ENCODE peak calls at places on chromosomes 13 and 19, in six cellular contexts. One of them, this sample, is unnamed.

GRCh38 chr13:67018775-67019174 is 211.4 kb downstream of the PCDH9 start:
- DNase-seq in neural progenitor cell: no peak
- DNase-seq in SK-N-SH: no peak
- DNase-seq in HCT116: no peak
- DNase-seq in MM.1S: no peak
- DNase-seq in PC-3: no peak
- DNase-seq in this sample: no peak

GRCh38 chr19:6516018-6516658 is 14.0 kb upstream of the TUBB4A start:
- DNase-seq in neural progenitor cell: peak
- DNase-seq in MM.1S: peak
- DNase-seq in SK-N-SH: peak
- DNase-seq in PC-3: peak
- DNase-seq in HCT116: peak
- DNase-seq in this sample: peak

GRCh38 chr19:15038304-15038703 is 11.0 kb upstream of the CASP14 start:
- DNase-seq in SK-N-SH: no peak
- DNase-seq in PC-3: peak
- DNase-seq in MM.1S: no peak
- DNase-seq in neural progenitor cell: no peak
- DNase-seq in HCT116: no peak
- DNase-seq in this sample: no peak

GRCh38 chr13:51785592-51786424 is 18.2 kb downstream of the DHRS12 start:
- DNase-seq in MM.1S: no peak
- DNase-seq in HCT116: no peak
- DNase-seq in PC-3: no peak
- DNase-seq in neural progenitor cell: peak
- DNase-seq in SK-N-SH: peak
- DNase-seq in this sample: peak

GRCh38 chr19:29308977-29309520 is 96.1 kb upstream of the UQCRFS1 start:
- DNase-seq in PC-3: no peak
- DNase-seq in HCT116: no peak
- DNase-seq in MM.1S: no peak
- DNase-seq in neural progenitor cell: peak
- DNase-seq in SK-N-SH: no peak
- DNase-seq in this sample: no peak

GRCh38 chr13:110582421-110582954 is 21.0 kb upstream of the RAB20 start:
- DNase-seq in SK-N-SH: no peak
- DNase-seq in neural progenitor cell: no peak
- DNase-seq in HCT116: no peak
- DNase-seq in MM.1S: no peak
- DNase-seq in PC-3: no peak
- DNase-seq in this sample: no peak

GRCh38 chr19:53908106-53908932 is 759 bp upstream of the CACNG7 start:
- DNase-seq in MM.1S: no peak
- DNase-seq in HCT116: no peak
- DNase-seq in SK-N-SH: peak
- DNase-seq in PC-3: peak
- DNase-seq in neural progenitor cell: peak
- DNase-seq in this sample: peak

GRCh38 chr13:33494596-33495214 is 209.2 kb upstream of the STARD13 start:
- DNase-seq in neural progenitor cell: no peak
- DNase-seq in HCT116: peak
- DNase-seq in SK-N-SH: no peak
- DNase-seq in PC-3: peak
- DNase-seq in MM.1S: no peak
- DNase-seq in this sample: peak

GRCh38 chr19:4676955-4677731 is 7.0 kb upstream of the MYDGF start:
- DNase-seq in neural progenitor cell: peak
- DNase-seq in SK-N-SH: peak
- DNase-seq in MM.1S: no peak
- DNase-seq in PC-3: peak
- DNase-seq in HCT116: peak
- DNase-seq in this sample: peak

GRCh38 chr19:15780595-15781418 is 6.7 kb upstream of the OR10H5 start:
- DNase-seq in neural progenitor cell: no peak
- DNase-seq in MM.1S: no peak
- DNase-seq in SK-N-SH: no peak
- DNase-seq in HCT116: no peak
- DNase-seq in PC-3: peak
- DNase-seq in this sample: no peak

GRCh38 chr19:50266896-50267295 is 62.3 kb downstream of the KCNC3 start:
- DNase-seq in neural progenitor cell: peak
- DNase-seq in MM.1S: peak
- DNase-seq in SK-N-SH: peak
- DNase-seq in HCT116: peak
- DNase-seq in PC-3: peak
- DNase-seq in this sample: no peak

GRCh38 chr19:2041436-2041685 is 9.7 kb downstream of the MKNK2 start:
- DNase-seq in neural progenitor cell: no peak
- DNase-seq in HCT116: no peak
- DNase-seq in SK-N-SH: no peak
- DNase-seq in MM.1S: no peak
- DNase-seq in PC-3: no peak
- DNase-seq in this sample: no peak

GRCh38 chr19:16232568-16232967 is 34.9 kb downstream of the AP1M1 start:
- DNase-seq in PC-3: no peak
- DNase-seq in SK-N-SH: peak
- DNase-seq in neural progenitor cell: no peak
- DNase-seq in MM.1S: no peak
- DNase-seq in HCT116: no peak
- DNase-seq in this sample: no peak

GRCh38 chr19:50723069-50723468 is at the start of gene CLEC11A:
- DNase-seq in neural progenitor cell: no peak
- DNase-seq in PC-3: no peak
- DNase-seq in MM.1S: no peak
- DNase-seq in SK-N-SH: no peak
- DNase-seq in HCT116: no peak
- DNase-seq in this sample: peak

GRCh38 chr13:36530050-36530789 is 97.9 kb downstream of the CCNA1 start:
- DNase-seq in HCT116: no peak
- DNase-seq in PC-3: peak
- DNase-seq in MM.1S: no peak
- DNase-seq in SK-N-SH: no peak
- DNase-seq in neural progenitor cell: peak
- DNase-seq in this sample: no peak

GRCh38 chr19:10292206-10292788 is 2.5 kb downstream of the ICAM5 start:
- DNase-seq in neural progenitor cell: peak
- DNase-seq in HCT116: peak
- DNase-seq in SK-N-SH: peak
- DNase-seq in MM.1S: peak
- DNase-seq in PC-3: peak
- DNase-seq in this sample: peak

GRCh38 chr19:38148337-38148736 is 75.7 kb downstream of the DPF1 start:
- DNase-seq in HCT116: no peak
- DNase-seq in PC-3: no peak
- DNase-seq in SK-N-SH: no peak
- DNase-seq in MM.1S: no peak
- DNase-seq in neural progenitor cell: no peak
- DNase-seq in this sample: no peak

GRCh38 chr13:28355046-28355821 is 139.7 kb downstream of the FLT1 start:
- DNase-seq in MM.1S: no peak
- DNase-seq in SK-N-SH: no peak
- DNase-seq in neural progenitor cell: peak
- DNase-seq in HCT116: no peak
- DNase-seq in PC-3: no peak
- DNase-seq in this sample: no peak

GRCh38 chr13:81302677-81303076 is 961.8 kb upstream of the SPRY2 start:
- DNase-seq in neural progenitor cell: no peak
- DNase-seq in PC-3: no peak
- DNase-seq in MM.1S: no peak
- DNase-seq in SK-N-SH: no peak
- DNase-seq in HCT116: no peak
- DNase-seq in this sample: no peak

GRCh38 chr13:49466240-49466914 is 22.3 kb downstream of the SETDB2 start:
- DNase-seq in PC-3: no peak
- DNase-seq in neural progenitor cell: no peak
- DNase-seq in SK-N-SH: no peak
- DNase-seq in HCT116: no peak
- DNase-seq in MM.1S: no peak
- DNase-seq in this sample: no peak

GRCh38 chr19:7628589-7629311 is 595 bp downstream of the XAB2 start:
- DNase-seq in HCT116: no peak
- DNase-seq in PC-3: no peak
- DNase-seq in SK-N-SH: no peak
- DNase-seq in neural progenitor cell: peak
- DNase-seq in MM.1S: no peak
- DNase-seq in this sample: peak

GRCh38 chr13:97239943-97240788 is 18.0 kb downstream of the MBNL2 start:
- DNase-seq in PC-3: no peak
- DNase-seq in neural progenitor cell: no peak
- DNase-seq in MM.1S: no peak
- DNase-seq in HCT116: no peak
- DNase-seq in SK-N-SH: no peak
- DNase-seq in this sample: no peak

GRCh38 chr13:23069571-23069970 is 111.2 kb upstream of the SGCG start:
- DNase-seq in SK-N-SH: no peak
- DNase-seq in neural progenitor cell: no peak
- DNase-seq in MM.1S: no peak
- DNase-seq in HCT116: no peak
- DNase-seq in PC-3: peak
- DNase-seq in this sample: peak

GRCh38 chr19:12838182-12838890 is at the start of gene MAST1:
- DNase-seq in SK-N-SH: peak
- DNase-seq in neural progenitor cell: peak
- DNase-seq in HCT116: no peak
- DNase-seq in PC-3: peak
- DNase-seq in MM.1S: peak
- DNase-seq in this sample: peak

GRCh38 chr13:105069106-105069505 is 1466.4 kb downstream of the EFNB2 start:
- DNase-seq in PC-3: no peak
- DNase-seq in HCT116: no peak
- DNase-seq in SK-N-SH: no peak
- DNase-seq in neural progenitor cell: no peak
- DNase-seq in MM.1S: no peak
- DNase-seq in this sample: no peak

GRCh38 chr13:86906458-86906857 is 764.7 kb upstream of the SLITRK5 start:
- DNase-seq in HCT116: no peak
- DNase-seq in PC-3: no peak
- DNase-seq in MM.1S: no peak
- DNase-seq in SK-N-SH: no peak
- DNase-seq in neural progenitor cell: no peak
- DNase-seq in this sample: peak

DNA sequence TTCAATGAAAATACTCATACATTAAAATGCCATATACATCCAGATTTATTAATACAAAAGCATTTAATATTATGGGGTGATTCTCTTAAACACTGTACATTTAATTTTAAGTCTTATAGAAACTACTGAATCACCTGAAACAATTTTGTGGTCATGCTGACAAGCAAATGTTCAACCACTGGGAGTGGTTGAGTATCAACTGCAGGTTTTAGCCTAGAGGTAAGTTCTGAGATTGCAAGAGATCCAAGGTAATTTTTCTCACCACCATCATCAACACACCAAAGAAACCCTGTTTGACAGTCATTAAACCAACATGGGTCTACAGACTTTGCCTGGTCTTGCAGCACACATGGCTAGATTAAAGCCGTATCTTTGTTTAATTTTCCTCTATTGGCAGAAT is 196.3 kb downstream of the LHFPL6 start:
- DNase-seq in MM.1S: peak
- DNase-seq in HCT116: no peak
- DNase-seq in SK-N-SH: no peak
- DNase-seq in PC-3: peak
- DNase-seq in neural progenitor cell: no peak
- DNase-seq in this sample: no peak
- TF ChIP-seq EZH2phosphoT487 in MM.1S: no peak
- TF ChIP-seq EZH2phosphoT487 in HCT116: no peak
- TF ChIP-seq EZH2phosphoT487 in SK-N-SH: no peak
- TF ChIP-seq EZH2phosphoT487 in PC-3: no peak
- TF ChIP-seq EZH2phosphoT487 in neural progenitor cell: no peak
- TF ChIP-seq EZH2phosphoT487 in this sample: no peak

DNA sequence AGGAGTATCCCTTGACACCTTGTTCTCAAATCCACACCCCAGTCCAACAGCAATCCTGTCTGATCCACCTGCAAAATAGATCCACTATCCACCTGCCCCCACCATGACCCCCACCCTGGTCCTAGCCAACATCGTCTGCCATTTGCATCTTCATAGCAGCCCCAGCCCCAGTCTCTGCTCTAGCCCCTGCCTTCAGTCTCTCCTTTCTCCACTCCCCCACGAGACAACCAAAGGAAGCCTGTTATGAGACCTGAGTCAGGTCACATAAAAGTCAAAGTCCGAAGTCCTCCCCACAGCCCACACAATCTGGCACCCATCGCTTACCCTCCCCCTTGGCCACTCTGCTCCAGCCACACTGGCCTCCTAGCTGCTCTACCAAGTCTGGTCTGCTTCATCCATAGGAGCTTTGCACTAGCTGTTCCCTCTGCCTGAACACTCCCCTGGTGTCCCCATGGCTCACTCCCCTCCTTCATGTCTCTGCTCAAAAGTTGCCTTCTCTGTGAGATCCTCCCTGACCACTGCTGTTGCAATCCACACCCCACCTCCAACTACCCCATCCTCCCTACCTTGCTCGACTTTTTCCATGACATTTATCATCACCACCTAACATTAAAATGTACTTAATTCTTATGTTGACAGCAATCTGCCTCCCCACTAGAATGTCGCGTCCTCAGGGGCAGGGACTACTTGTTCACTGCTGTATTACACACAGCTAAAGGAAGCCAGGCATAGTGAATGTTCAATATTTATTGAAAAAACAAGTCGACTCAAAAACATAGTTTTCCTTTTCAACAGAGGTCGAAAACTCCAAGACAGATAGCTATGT is 1.2 kb upstream of the PLEKHG2 start:
- DNase-seq in neural progenitor cell: no peak
- DNase-seq in HCT116: no peak
- DNase-seq in MM.1S: peak
- DNase-seq in PC-3: no peak
- DNase-seq in SK-N-SH: no peak
- DNase-seq in this sample: peak
- H3K9ac ChIP-seq in neural progenitor cell: no peak
- H3K9ac ChIP-seq in HCT116: peak
- H3K9ac ChIP-seq in MM.1S: peak
- H3K9ac ChIP-seq in PC-3: peak
- H3K9ac ChIP-seq in SK-N-SH: peak
- H3K9ac ChIP-seq in this sample: peak

GRCh38 chr13:62697702-62698101 is 1282.1 kb upstream of the PCDH20 start:
- DNase-seq in SK-N-SH: no peak
- DNase-seq in MM.1S: no peak
- DNase-seq in neural progenitor cell: no peak
- DNase-seq in PC-3: no peak
- DNase-seq in HCT116: no peak
- DNase-seq in this sample: no peak

GRCh38 chr13:62696490-62696889 is 1280.8 kb upstream of the PCDH20 start:
- DNase-seq in PC-3: no peak
- DNase-seq in HCT116: no peak
- DNase-seq in MM.1S: no peak
- DNase-seq in neural progenitor cell: no peak
- DNase-seq in SK-N-SH: no peak
- DNase-seq in this sample: no peak
- H3K4me3 ChIP-seq in PC-3: no peak
- H3K4me3 ChIP-seq in HCT116: no peak
- H3K4me3 ChIP-seq in MM.1S: no peak
- H3K4me3 ChIP-seq in neural progenitor cell: no peak
- H3K4me3 ChIP-seq in SK-N-SH: no peak
- H3K4me3 ChIP-seq in this sample: no peak

DNA sequence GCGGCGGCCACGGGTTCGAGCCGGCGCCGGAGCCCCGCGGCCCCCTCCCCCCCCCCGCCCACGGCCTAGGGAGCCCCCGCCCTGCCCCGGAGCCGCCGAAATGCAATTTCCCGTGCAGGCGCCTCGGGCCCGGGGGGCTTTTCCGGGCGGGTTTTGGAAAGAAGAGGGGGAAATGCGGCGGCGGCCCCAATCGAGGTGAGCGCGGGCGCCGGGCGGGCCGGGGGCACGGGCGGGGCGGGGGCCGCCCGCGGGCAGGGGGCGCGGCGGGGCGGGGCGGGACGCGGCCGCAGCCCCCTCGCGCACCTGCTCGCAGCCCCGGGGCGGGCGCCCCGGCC is 11.7 kb upstream of the NANOS3 start:
- DNase-seq in neural progenitor cell: no peak
- DNase-seq in SK-N-SH: no peak
- DNase-seq in MM.1S: no peak
- DNase-seq in HCT116: no peak
- DNase-seq in PC-3: no peak
- DNase-seq in this sample: no peak
- TF ChIP-seq EZH2phosphoT487 in neural progenitor cell: no peak
- TF ChIP-seq EZH2phosphoT487 in SK-N-SH: no peak
- TF ChIP-seq EZH2phosphoT487 in MM.1S: no peak
- TF ChIP-seq EZH2phosphoT487 in HCT116: no peak
- TF ChIP-seq EZH2phosphoT487 in PC-3: no peak
- TF ChIP-seq EZH2phosphoT487 in this sample: no peak